ENCODE peak calls at places on chromosomes 7 and 10, in six cellular contexts. I, K, C, M, O and T are unnamed samples.

GRCh38 chr10:77210645-77211044 is 427.0 kb downstream of the KCNMA1 start:
- ATAC-seq in K (no peak), C (no peak), I (no peak), O (no peak), M (peak), T (no peak)

GRCh38 chr7:75739796-75740672 is 1.3 kb upstream of the HIP1 start:
- ATAC-seq in K (no peak), I (no peak), O (no peak), M (peak), C (no peak), T (no peak)

GRCh38 chr7:47145326-47145725 is 436.6 kb downstream of the TNS3 start:
- ATAC-seq in O (no peak), K (no peak), C (no peak), I (no peak), M (no peak), T (no peak)

GRCh38 chr7:698515-699259 is 27.8 kb upstream of the DNAAF5 start:
- ATAC-seq in O (no peak), I (no peak), M (no peak), C (no peak), K (no peak), T (no peak)

GRCh38 chr7:12409097-12409711 is 5.5 kb upstream of the VWDE start:
- ATAC-seq in M (no peak), K (no peak), C (no peak), O (no peak), I (no peak), T (no peak)

GRCh38 chr7:65840446-65840845 is 32.4 kb upstream of the VKORC1L1 start:
- ATAC-seq in M (peak), K (peak), O (peak), C (no peak), I (no peak), T (no peak)

GRCh38 chr10:70440296-70441160 is 953 bp downstream of the NODAL start:
- ATAC-seq in C (no peak), M (no peak), O (no peak), I (peak), K (no peak), T (no peak)

GRCh38 chr10:117492504-117492903 is 50.0 kb upstream of the EMX2 start:
- ATAC-seq in K (no peak), I (no peak), M (peak), O (no peak), C (no peak), T (no peak)

GRCh38 chr10:19778996-19779395 is 37.2 kb upstream of the PLXDC2 start:
- ATAC-seq in K (no peak), C (no peak), O (no peak), I (no peak), M (no peak), T (no peak)

GRCh38 chr10:19785366-19785765 is 30.9 kb upstream of the PLXDC2 start:
- ATAC-seq in I (no peak), K (no peak), O (no peak), C (no peak), M (no peak), T (no peak)

GRCh38 chr10:19788075-19788686 is 28.1 kb upstream of the PLXDC2 start:
- ATAC-seq in O (no peak), I (peak), K (peak), M (peak), C (no peak), T (no peak)

GRCh38 chr10:19782430-19783089 is 33.7 kb upstream of the PLXDC2 start:
- ATAC-seq in C (no peak), O (no peak), M (no peak), K (peak), I (no peak), T (no peak)

DNA sequence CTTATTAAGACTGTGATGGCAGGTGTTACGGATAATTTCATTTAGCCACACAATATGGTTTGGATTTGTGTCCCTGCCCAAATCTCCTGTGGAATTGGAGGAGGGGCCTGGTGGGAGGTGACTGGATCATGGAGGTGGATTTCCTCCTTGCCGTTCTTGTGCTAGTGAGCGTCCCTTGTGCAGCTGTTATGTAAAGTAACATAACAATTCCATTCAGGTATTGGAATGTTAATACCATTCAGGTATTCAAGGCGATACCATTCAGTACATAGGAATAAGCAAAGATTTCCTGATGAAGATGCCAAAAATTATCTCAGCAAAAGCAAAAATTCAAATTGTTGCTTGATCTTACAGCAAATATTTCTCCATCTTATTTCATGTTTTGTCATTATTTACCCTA is 32.5 kb upstream of the PLXDC2 start:
- ATAC-seq in K (no peak), O (no peak), M (no peak), I (no peak), C (no peak), T (no peak)
- TF ChIP-seq CTCF in K (no peak), O (no peak), M (no peak), I (no peak), C (no peak), T (no peak)

GRCh38 chr10:14481014-14481413 is 150.3 kb upstream of the FRMD4A start:
- ATAC-seq in K (no peak), C (no peak), I (no peak), O (no peak), M (no peak), T (no peak)
- TF ChIP-seq POLR2AphosphoS5 in K (no peak), C (no peak), I (no peak), O (no peak), M (no peak), T (no peak)

GRCh38 chr10:128080641-128081040 is 45.6 kb downstream of the MKI67 start:
- ATAC-seq in O (no peak), C (no peak), I (no peak), K (no peak), M (no peak), T (no peak)

GRCh38 chr10:128077155-128077875 is 48.9 kb downstream of the MKI67 start:
- ATAC-seq in M (no peak), C (no peak), K (peak), I (no peak), O (no peak), T (no peak)

GRCh38 chr10:128074589-128074988 is 51.6 kb downstream of the MKI67 start:
- ATAC-seq in M (no peak), I (no peak), K (no peak), O (no peak), C (no peak), T (no peak)

GRCh38 chr10:128080231-128080630 is 46.0 kb downstream of the MKI67 start:
- ATAC-seq in I (no peak), O (no peak), M (no peak), K (no peak), C (no peak), T (no peak)

DNA sequence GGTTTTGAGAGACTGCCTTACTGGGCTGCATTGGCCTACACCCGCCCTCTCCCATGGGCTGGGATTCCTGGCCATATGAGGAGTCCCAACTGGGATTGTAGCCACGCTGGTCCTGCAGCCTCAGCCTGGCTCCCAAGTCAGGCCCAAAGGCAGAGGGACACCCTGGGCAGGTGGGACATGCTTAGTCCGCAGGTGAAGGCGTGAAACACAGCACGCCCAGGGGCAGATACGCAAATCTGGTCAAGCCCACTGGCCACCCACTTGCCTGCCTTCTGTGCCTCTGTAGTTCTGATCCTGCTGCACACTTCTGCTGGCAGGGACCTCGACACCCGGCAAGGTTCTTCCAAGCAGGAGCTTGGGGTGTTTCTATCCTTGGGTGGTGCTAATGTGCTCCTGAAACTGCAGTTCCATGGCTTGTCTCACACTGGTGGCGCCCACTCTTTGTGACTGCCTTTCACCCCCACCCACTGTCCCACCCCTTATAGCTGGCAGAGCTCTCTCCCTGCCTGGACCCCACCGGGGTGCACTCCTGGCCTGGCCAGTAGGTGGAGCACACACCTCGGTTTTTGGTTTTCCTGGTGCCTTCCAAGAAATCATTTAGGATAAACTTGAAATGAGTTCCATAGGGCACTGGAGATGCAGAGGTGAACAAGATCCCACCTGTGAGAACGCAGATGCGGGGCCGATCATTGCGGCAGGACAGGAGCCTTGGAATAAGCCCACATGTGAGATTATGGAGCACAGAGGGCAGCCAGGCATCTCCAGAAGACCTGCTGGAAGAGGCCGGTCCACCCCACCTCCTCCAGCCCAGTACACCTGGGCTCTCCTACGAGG is 47.9 kb downstream of the MKI67 start:
- ATAC-seq in I (peak), C (peak), M (peak), O (peak), K (peak), T (no peak)
- TF ChIP-seq CTCF in I (peak), C (peak), M (peak), O (peak), K (peak), T (peak)

GRCh38 chr10:121484401-121484800 is 113.8 kb downstream of the FGFR2 start:
- ATAC-seq in M (no peak), K (no peak), I (no peak), C (no peak), O (no peak), T (no peak)

GRCh38 chr10:121478590-121478989 is 119.7 kb downstream of the FGFR2 start:
- ATAC-seq in O (no peak), C (no peak), I (no peak), M (no peak), K (no peak), T (no peak)

GRCh38 chr10:121486906-121487305 is 111.3 kb downstream of the FGFR2 start:
- ATAC-seq in I (no peak), O (no peak), K (no peak), C (no peak), M (no peak), T (no peak)

GRCh38 chr10:121485443-121486139 is 112.7 kb downstream of the FGFR2 start:
- ATAC-seq in O (no peak), I (no peak), C (no peak), M (no peak), K (no peak), T (no peak)

DNA sequence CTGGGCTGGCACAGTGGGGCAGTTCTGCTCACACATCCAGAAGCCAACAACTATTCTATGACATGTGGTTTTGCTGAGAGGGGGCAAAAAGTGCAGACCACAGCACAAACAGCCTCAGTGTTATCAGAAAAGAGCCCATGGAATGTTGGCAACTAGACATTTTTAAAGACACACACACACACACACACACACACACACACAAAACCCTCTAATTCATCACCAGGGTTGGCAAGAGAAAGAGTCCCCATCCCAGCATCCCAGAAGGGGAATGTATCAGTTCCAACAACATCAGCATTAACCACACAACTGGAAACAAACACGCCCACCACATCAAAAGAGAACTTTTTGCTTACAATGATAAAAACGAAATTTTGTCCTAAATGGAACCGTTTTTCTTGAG is 117.0 kb downstream of the FGFR2 start:
- ATAC-seq in O (no peak), K (no peak), C (no peak), I (no peak), M (no peak), T (no peak)
- TF ChIP-seq POLR2AphosphoS5 in O (no peak), K (no peak), C (no peak), I (no peak), M (no peak), T (no peak)